ENCODE peak calls at places on chromosomes 1 and 21, in five cellular contexts. One of them, this sample, is unnamed.
A peak's percentile ranks its signal among the peaks of the same experiment; 100 is the strongest.

GRCh38 chr1:188137221-188137620 is 1308.5 kb downstream of the PLA2G4A start:
- DNase-seq in naive thymus-derived CD8-positive, alpha-beta T cell: no peak
- DNase-seq in transverse colon: no peak
- DNase-seq in stimulated activated CD4-positive, alpha-beta T cell treated with anti-CD3 and anti-CD28 coated beads, Interleukin-2, amount 100 ng/mL, for 48 hours: no peak
- DNase-seq in GM23338: no peak
- DNase-seq in this sample: no peak

GRCh38 chr1:17280894-17281293 is 27.1 kb upstream of the PADI4 start:
- DNase-seq in GM23338: no peak
- DNase-seq in transverse colon: no peak
- DNase-seq in naive thymus-derived CD8-positive, alpha-beta T cell: no peak
- DNase-seq in stimulated activated CD4-positive, alpha-beta T cell treated with anti-CD3 and anti-CD28 coated beads, Interleukin-2, amount 100 ng/mL, for 48 hours: no peak
- DNase-seq in this sample: no peak

GRCh38 chr1:180935326-180936109 is 22.8 kb downstream of the KIAA1614 start:
- DNase-seq in GM23338: peak; percentile 46
- DNase-seq in naive thymus-derived CD8-positive, alpha-beta T cell: no peak
- DNase-seq in stimulated activated CD4-positive, alpha-beta T cell treated with anti-CD3 and anti-CD28 coated beads, Interleukin-2, amount 100 ng/mL, for 48 hours: no peak
- DNase-seq in transverse colon: peak; percentile 49
- DNase-seq in this sample: no peak

GRCh38 chr1:114286179-114286578 is 132.5 kb upstream of the SYT6 start:
- DNase-seq in naive thymus-derived CD8-positive, alpha-beta T cell: no peak
- DNase-seq in GM23338: peak; percentile 9
- DNase-seq in transverse colon: no peak
- DNase-seq in stimulated activated CD4-positive, alpha-beta T cell treated with anti-CD3 and anti-CD28 coated beads, Interleukin-2, amount 100 ng/mL, for 48 hours: no peak
- DNase-seq in this sample: no peak

GRCh38 chr1:171817511-171818265 is 23.6 kb upstream of the DNM3 start:
- DNase-seq in GM23338: peak; percentile 22
- DNase-seq in stimulated activated CD4-positive, alpha-beta T cell treated with anti-CD3 and anti-CD28 coated beads, Interleukin-2, amount 100 ng/mL, for 48 hours: peak; percentile 41
- DNase-seq in transverse colon: peak; percentile 8
- DNase-seq in naive thymus-derived CD8-positive, alpha-beta T cell: no peak
- DNase-seq in this sample: no peak

GRCh38 chr1:203153051-203153988 is 22.3 kb downstream of the MYBPH start:
- DNase-seq in stimulated activated CD4-positive, alpha-beta T cell treated with anti-CD3 and anti-CD28 coated beads, Interleukin-2, amount 100 ng/mL, for 48 hours: no peak
- DNase-seq in transverse colon: no peak
- DNase-seq in naive thymus-derived CD8-positive, alpha-beta T cell: no peak
- DNase-seq in GM23338: no peak
- DNase-seq in this sample: peak; percentile 89

GRCh38 chr21:45998276-45998701 is 16.7 kb downstream of the COL6A1 start:
- DNase-seq in naive thymus-derived CD8-positive, alpha-beta T cell: no peak
- DNase-seq in stimulated activated CD4-positive, alpha-beta T cell treated with anti-CD3 and anti-CD28 coated beads, Interleukin-2, amount 100 ng/mL, for 48 hours: no peak
- DNase-seq in GM23338: no peak
- DNase-seq in transverse colon: no peak
- DNase-seq in this sample: no peak

GRCh38 chr1:58402444-58402843 is 144.1 kb downstream of the OMA1 start:
- DNase-seq in transverse colon: no peak
- DNase-seq in naive thymus-derived CD8-positive, alpha-beta T cell: no peak
- DNase-seq in stimulated activated CD4-positive, alpha-beta T cell treated with anti-CD3 and anti-CD28 coated beads, Interleukin-2, amount 100 ng/mL, for 48 hours: no peak
- DNase-seq in GM23338: no peak
- DNase-seq in this sample: no peak

GRCh38 chr1:76147917-76148316 is 73.4 kb downstream of the ST6GALNAC3 start:
- DNase-seq in naive thymus-derived CD8-positive, alpha-beta T cell: no peak
- DNase-seq in transverse colon: no peak
- DNase-seq in GM23338: no peak
- DNase-seq in stimulated activated CD4-positive, alpha-beta T cell treated with anti-CD3 and anti-CD28 coated beads, Interleukin-2, amount 100 ng/mL, for 48 hours: no peak
- DNase-seq in this sample: no peak

GRCh38 chr1:87942165-87942564 is 613.5 kb downstream of the LMO4 start:
- DNase-seq in naive thymus-derived CD8-positive, alpha-beta T cell: no peak
- DNase-seq in stimulated activated CD4-positive, alpha-beta T cell treated with anti-CD3 and anti-CD28 coated beads, Interleukin-2, amount 100 ng/mL, for 48 hours: no peak
- DNase-seq in GM23338: no peak
- DNase-seq in transverse colon: no peak
- DNase-seq in this sample: no peak

GRCh38 chr1:98323906-98324358 is 337.6 kb upstream of the SNX7 start:
- DNase-seq in GM23338: peak; percentile 33
- DNase-seq in stimulated activated CD4-positive, alpha-beta T cell treated with anti-CD3 and anti-CD28 coated beads, Interleukin-2, amount 100 ng/mL, for 48 hours: no peak
- DNase-seq in naive thymus-derived CD8-positive, alpha-beta T cell: no peak
- DNase-seq in transverse colon: peak; percentile 19
- DNase-seq in this sample: peak; percentile 5

GRCh38 chr1:203754455-203754864 is 10.5 kb upstream of the LAX1 start:
- DNase-seq in stimulated activated CD4-positive, alpha-beta T cell treated with anti-CD3 and anti-CD28 coated beads, Interleukin-2, amount 100 ng/mL, for 48 hours: no peak
- DNase-seq in transverse colon: peak; percentile 43
- DNase-seq in naive thymus-derived CD8-positive, alpha-beta T cell: no peak
- DNase-seq in GM23338: peak; percentile 8
- DNase-seq in this sample: no peak

GRCh38 chr1:162562452-162562828 is 918 bp downstream of the UAP1 start:
- DNase-seq in GM23338: no peak
- DNase-seq in naive thymus-derived CD8-positive, alpha-beta T cell: no peak
- DNase-seq in transverse colon: peak; percentile 44
- DNase-seq in stimulated activated CD4-positive, alpha-beta T cell treated with anti-CD3 and anti-CD28 coated beads, Interleukin-2, amount 100 ng/mL, for 48 hours: no peak
- DNase-seq in this sample: no peak

GRCh38 chr21:22319435-22319834 is 1321.2 kb downstream of the NCAM2 start:
- DNase-seq in GM23338: no peak
- DNase-seq in naive thymus-derived CD8-positive, alpha-beta T cell: no peak
- DNase-seq in stimulated activated CD4-positive, alpha-beta T cell treated with anti-CD3 and anti-CD28 coated beads, Interleukin-2, amount 100 ng/mL, for 48 hours: no peak
- DNase-seq in transverse colon: no peak
- DNase-seq in this sample: no peak

GRCh38 chr1:67570473-67571143 is 114.4 kb upstream of the GADD45A start:
- DNase-seq in naive thymus-derived CD8-positive, alpha-beta T cell: no peak
- DNase-seq in transverse colon: no peak
- DNase-seq in stimulated activated CD4-positive, alpha-beta T cell treated with anti-CD3 and anti-CD28 coated beads, Interleukin-2, amount 100 ng/mL, for 48 hours: no peak
- DNase-seq in GM23338: no peak
- DNase-seq in this sample: no peak

GRCh38 chr1:47578026-47578861 is 140.4 kb downstream of the FOXD2 start:
- DNase-seq in stimulated activated CD4-positive, alpha-beta T cell treated with anti-CD3 and anti-CD28 coated beads, Interleukin-2, amount 100 ng/mL, for 48 hours: no peak
- DNase-seq in transverse colon: peak; percentile 27
- DNase-seq in GM23338: peak; percentile 17
- DNase-seq in naive thymus-derived CD8-positive, alpha-beta T cell: no peak
- DNase-seq in this sample: no peak

GRCh38 chr1:92587445-92587844 is 100.7 kb upstream of the GFI1 start:
- DNase-seq in stimulated activated CD4-positive, alpha-beta T cell treated with anti-CD3 and anti-CD28 coated beads, Interleukin-2, amount 100 ng/mL, for 48 hours: peak; percentile 21
- DNase-seq in transverse colon: no peak
- DNase-seq in GM23338: no peak
- DNase-seq in naive thymus-derived CD8-positive, alpha-beta T cell: no peak
- DNase-seq in this sample: no peak

GRCh38 chr21:44331650-44332306 is 7.4 kb downstream of the CFAP410 start:
- DNase-seq in transverse colon: no peak
- DNase-seq in GM23338: no peak
- DNase-seq in stimulated activated CD4-positive, alpha-beta T cell treated with anti-CD3 and anti-CD28 coated beads, Interleukin-2, amount 100 ng/mL, for 48 hours: no peak
- DNase-seq in naive thymus-derived CD8-positive, alpha-beta T cell: no peak
- DNase-seq in this sample: no peak

GRCh38 chr1:6247651-6248050 is 3.7 kb downstream of the HES3 start:
- DNase-seq in stimulated activated CD4-positive, alpha-beta T cell treated with anti-CD3 and anti-CD28 coated beads, Interleukin-2, amount 100 ng/mL, for 48 hours: no peak
- DNase-seq in GM23338: no peak
- DNase-seq in transverse colon: no peak
- DNase-seq in naive thymus-derived CD8-positive, alpha-beta T cell: no peak
- DNase-seq in this sample: no peak

This sample was measured in thyroid gland.